ENCODE peak calls at places on chromosome 18, in seven cellular contexts. G is transverse colon, A is upper lobe of left lung, E is A549, D is SK-N-SH, S is tibial nerve, Y is suprapubic skin. L is an unnamed sample. For H3K4me1, the result is how much of the 10 kb centered on the place peaks cover.

GRCh38 chr18:59957957-59958356 is 58.2 kb downstream of the PMAIP1 start:
- DNase-seq in A (no peak), Y (no peak), G (peak), S (peak), E (no peak), D (peak), L (no peak)

GRCh38 chr18:53941601-53942335 is 282.7 kb downstream of the MBD2 start:
- DNase-seq in E (no peak), A (no peak), S (no peak), Y (no peak), D (no peak), G (no peak), L (no peak)

GRCh38 chr18:77061946-77062517 is 70.6 kb downstream of the MBP start:
- DNase-seq in G (no peak), E (no peak), A (peak), Y (no peak), S (no peak), D (no peak), L (no peak)

GRCh38 chr18:25305584-25305983 is 46.4 kb downstream of the ZNF521 start:
- DNase-seq in S (no peak), D (no peak), G (no peak), A (no peak), Y (no peak), E (no peak), L (no peak)

GRCh38 chr18:32040936-32041335 is 22.3 kb downstream of the RNF125 start:
- DNase-seq in D (no peak), G (peak), S (no peak), Y (no peak), E (no peak), A (peak), L (no peak)

GRCh38 chr18:75130591-75131274 is 78.2 kb downstream of the PTGR3 start:
- DNase-seq in E (no peak), D (peak), S (no peak), Y (peak), A (no peak), G (no peak), L (no peak)

GRCh38 chr18:48100712-48101165 is 170.3 kb upstream of the SMAD2 start:
- DNase-seq in E (no peak), Y (no peak), S (no peak), D (peak), A (no peak), G (no peak), L (no peak)

GRCh38 chr18:70491734-70492348 is 203.0 kb downstream of the SOCS6 start:
- DNase-seq in D (peak), A (peak), S (peak), G (peak), Y (no peak), E (peak), L (no peak)

GRCh38 chr18:21391074-21391673 is 149.1 kb downstream of the GREB1L start:
- DNase-seq in E (peak), S (no peak), Y (no peak), A (no peak), G (no peak), D (no peak), L (no peak)

GRCh38 chr18:13366977-13367892 is 148.7 kb downstream of the LDLRAD4 start:
- DNase-seq in A (no peak), S (no peak), E (no peak), G (no peak), D (no peak), Y (no peak), L (no peak)

GRCh38 chr18:6795307-6795706 is 65.8 kb downstream of the ARHGAP28 start:
- DNase-seq in A (no peak), G (no peak), Y (no peak), E (no peak), D (no peak), S (no peak), L (no peak)

GRCh38 chr18:50312296-50313030 is 25.0 kb upstream of the CXXC1 start:
- DNase-seq in E (no peak), D (no peak), S (no peak), A (no peak), G (no peak), Y (no peak), L (no peak)

GRCh38 chr18:32380559-32380958 is 90.1 kb downstream of the GAREM1 start:
- DNase-seq in D (no peak), G (no peak), Y (no peak), A (no peak), E (no peak), S (no peak), L (no peak)

GRCh38 chr18:70781860-70782453 is 493.1 kb downstream of the SOCS6 start:
- DNase-seq in D (peak), S (peak), Y (no peak), G (peak), E (peak), A (peak), L (no peak)

GRCh38 chr18:25795178-25795577 is 295.2 kb downstream of the SS18 start:
- DNase-seq in E (no peak), Y (no peak), D (no peak), A (no peak), S (no peak), G (no peak), L (no peak)

GRCh38 chr18:62844850-62845643 is 129.7 kb downstream of the PHLPP1 start:
- DNase-seq in S (no peak), A (no peak), Y (no peak), G (no peak), E (no peak), D (no peak), L (no peak)

GRCh38 chr18:79874553-79875530 is 76.6 kb downstream of the SLC66A2 start:
- DNase-seq in A (no peak), S (no peak), D (no peak), Y (peak), G (no peak), E (no peak), L (no peak)
- TF ChIP-seq EP300 in A (no peak), S (no peak), D (no peak), Y (no peak), G (no peak), E (no peak), L (no peak)

DNA sequence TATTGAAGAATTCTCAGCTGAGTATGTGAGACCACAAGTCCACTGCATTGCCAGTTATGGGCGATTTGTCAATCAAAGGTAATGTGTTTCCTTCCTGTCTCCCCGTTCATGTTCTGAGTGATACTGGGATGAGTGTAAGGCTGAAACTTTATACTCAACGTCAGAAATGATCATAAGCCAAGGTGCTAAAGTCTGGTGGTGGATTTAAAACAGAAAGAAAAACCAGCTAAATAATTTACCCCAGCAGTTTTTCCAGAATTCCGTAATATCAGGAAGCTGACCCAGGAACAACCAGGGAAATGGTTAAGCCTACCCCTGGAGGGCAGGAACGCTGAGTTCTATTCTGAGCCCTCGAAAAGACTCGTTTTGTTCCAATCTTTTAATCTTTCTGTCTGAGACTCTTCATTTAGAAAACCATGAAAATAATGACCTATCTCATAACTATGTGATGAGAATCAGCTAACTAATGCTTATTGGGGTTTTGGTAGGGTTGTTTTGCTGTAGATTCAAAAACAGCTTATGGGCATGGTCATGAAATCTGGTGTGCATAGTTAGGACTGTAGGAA is 149.6 kb downstream of the LAMA3 start:
- DNase-seq in Y (no peak), S (no peak), E (no peak), G (no peak), D (no peak), A (no peak), L (no peak)
- H3K4me1 ChIP-seq in Y (under half), S (under half), E (under half), G (under half), D (under half), A (under half), L (under half)

GRCh38 chr18:58632557-58632956 is 3.7 kb upstream of the ALPK2 start:
- DNase-seq in E (no peak), D (no peak), S (no peak), A (no peak), Y (no peak), G (no peak), L (no peak)
- TF ChIP-seq EP300 in E (no peak), D (no peak), S (no peak), A (no peak), Y (no peak), G (no peak), L (no peak)

GRCh38 chr18:45775726-45776125 is 49.7 kb upstream of the SIGLEC15 start:
- DNase-seq in G (no peak), D (peak), Y (no peak), E (no peak), A (no peak), S (no peak), L (no peak)
- H3K4me1 ChIP-seq in G (under half), D (under half), Y (under half), E (under half), A (under half), S (under half), L (under half)

GRCh38 chr18:55857409-55857808 is 269.4 kb upstream of the TCF4 start:
- DNase-seq in G (no peak), Y (no peak), A (no peak), E (no peak), S (no peak), D (no peak), L (no peak)
- TF ChIP-seq EP300 in G (no peak), Y (no peak), A (no peak), E (no peak), S (no peak), D (no peak), L (no peak)

GRCh38 chr18:23583071-23583865 is 3.0 kb downstream of the NPC1 start:
- DNase-seq in D (no peak), G (no peak), S (no peak), Y (no peak), E (no peak), A (no peak), L (no peak)
- H3K4me1 ChIP-seq in D (under half), G (half or more), S (under half), Y (half or more), E (under half), A (half or more), L (under half)

GRCh38 chr18:57538614-57539013 is 47.9 kb downstream of the FECH start:
- DNase-seq in S (no peak), E (no peak), G (no peak), D (no peak), A (no peak), Y (no peak), L (no peak)

GRCh38 chr18:57542126-57542525 is 44.4 kb downstream of the FECH start:
- DNase-seq in E (no peak), Y (no peak), S (no peak), A (no peak), D (no peak), G (no peak), L (no peak)

GRCh38 chr18:57542801-57543427 is 43.6 kb downstream of the FECH start:
- DNase-seq in D (peak), G (no peak), A (no peak), S (no peak), E (no peak), Y (no peak), L (no peak)

GRCh38 chr18:57543560-57543959 is 42.9 kb downstream of the FECH start:
- DNase-seq in E (no peak), Y (no peak), G (no peak), A (no peak), S (no peak), D (no peak), L (no peak)

GRCh38 chr18:57539702-57540101 is 46.8 kb downstream of the FECH start:
- DNase-seq in S (no peak), Y (no peak), G (no peak), D (no peak), A (no peak), E (no peak), L (no peak)
- TF ChIP-seq EP300 in S (no peak), Y (no peak), G (no peak), D (no peak), A (no peak), E (no peak), L (no peak)

GRCh38 chr18:9922592-9923308 is 8.9 kb downstream of the VAPA start:
- DNase-seq in E (no peak), G (no peak), S (no peak), Y (no peak), A (no peak), D (no peak), L (no peak)
- H3K4me1 ChIP-seq in E (half or more), G (half or more), S (half or more), Y (half or more), A (half or more), D (half or more), L (half or more)

DNA sequence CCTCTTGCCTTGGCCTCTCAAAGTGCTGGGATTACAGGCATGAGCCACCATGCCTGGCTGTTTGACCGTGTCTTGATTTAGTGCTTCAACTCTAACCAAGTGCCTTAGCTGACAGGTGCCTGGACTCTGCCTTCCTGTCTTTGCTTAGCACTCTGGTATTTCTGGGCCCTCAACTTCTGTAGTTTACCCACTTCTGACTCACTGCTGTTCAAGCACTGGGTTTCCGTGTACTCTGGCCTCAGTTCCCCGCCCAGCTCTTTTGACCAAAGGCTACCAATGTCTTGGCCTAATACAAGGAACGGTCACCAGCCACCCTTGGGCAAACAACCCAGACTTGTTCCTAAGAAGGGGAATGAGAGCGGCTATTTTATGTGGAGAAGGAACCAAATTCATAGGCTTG is 35.7 kb upstream of the CABLES1 start:
- DNase-seq in S (no peak), D (no peak), G (peak), E (peak), Y (no peak), A (peak), L (no peak)
- TF ChIP-seq EP300 in S (no peak), D (no peak), G (no peak), E (no peak), Y (no peak), A (no peak), L (no peak)

DNA sequence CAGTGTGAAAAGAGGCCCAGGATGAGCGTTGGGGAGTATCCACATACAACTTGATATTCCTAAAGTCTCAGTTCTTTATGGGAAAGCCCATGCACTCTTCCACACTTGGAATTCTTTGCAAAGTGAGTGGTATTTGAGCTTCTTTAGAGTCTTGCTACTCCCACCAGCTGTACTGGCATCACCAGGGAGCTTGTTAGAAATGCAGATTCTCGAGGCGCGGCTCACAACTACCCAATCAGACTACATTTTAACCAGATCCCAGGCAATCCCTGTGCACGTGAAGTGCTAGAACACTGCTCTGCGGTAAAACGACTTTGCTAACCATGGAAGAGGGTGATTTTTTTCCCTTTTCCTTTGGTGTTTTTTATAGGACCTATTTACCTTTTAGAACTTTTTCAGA is 184.7 kb downstream of the NEDD4L start:
- DNase-seq in G (no peak), A (no peak), D (no peak), E (no peak), S (no peak), Y (no peak), L (no peak)
- H3K4me1 ChIP-seq in G (half or more), A (under half), D (under half), E (half or more), S (under half), Y (under half), L (under half)

L was measured in sigmoid colon.